ENCODE peak calls at places on chromosomes 12 and 14, in five cellular contexts. C, R, J, X and Z are unnamed samples.

GRCh38 chr14:106269029-106269428 is 742.6 kb downstream of the TMEM121 start:
- DNase-seq in C (no peak), R (no peak), J (no peak), X (no peak), Z (no peak)

GRCh38 chr14:97280526-97280925 is 483.3 kb downstream of the VRK1 start:
- DNase-seq in C (no peak), R (no peak), J (no peak), X (no peak), Z (no peak)

GRCh38 chr12:29249930-29250329 is 100.9 kb downstream of the FAR2 start:
- DNase-seq in C (no peak), R (no peak), J (no peak), X (no peak), Z (no peak)

GRCh38 chr12:20268121-20268732 is 100.1 kb upstream of the PDE3A start:
- DNase-seq in C (no peak), R (no peak), J (no peak), X (no peak), Z (peak; percentile 54)

GRCh38 chr12:54984602-54985376 is at the start of gene TESPA1:
- DNase-seq in C (no peak), R (peak; percentile 93), J (no peak), X (peak; percentile 40), Z (no peak)

GRCh38 chr14:103198429-103199140 is 75.3 kb downstream of the TNFAIP2 start:
- DNase-seq in C (no peak), R (no peak), J (peak; percentile 69), X (peak; percentile 32), Z (no peak)

GRCh38 chr14:105437723-105438500 is 18.3 kb downstream of the MTA1 start:
- DNase-seq in C (no peak), R (no peak), J (no peak), X (no peak), Z (no peak)

GRCh38 chr12:106282457-106283097 is 20.0 kb upstream of the TCP11L2 start:
- DNase-seq in C (no peak), R (peak; percentile 59), J (no peak), X (peak; percentile 60), Z (peak; percentile 46)

DNA sequence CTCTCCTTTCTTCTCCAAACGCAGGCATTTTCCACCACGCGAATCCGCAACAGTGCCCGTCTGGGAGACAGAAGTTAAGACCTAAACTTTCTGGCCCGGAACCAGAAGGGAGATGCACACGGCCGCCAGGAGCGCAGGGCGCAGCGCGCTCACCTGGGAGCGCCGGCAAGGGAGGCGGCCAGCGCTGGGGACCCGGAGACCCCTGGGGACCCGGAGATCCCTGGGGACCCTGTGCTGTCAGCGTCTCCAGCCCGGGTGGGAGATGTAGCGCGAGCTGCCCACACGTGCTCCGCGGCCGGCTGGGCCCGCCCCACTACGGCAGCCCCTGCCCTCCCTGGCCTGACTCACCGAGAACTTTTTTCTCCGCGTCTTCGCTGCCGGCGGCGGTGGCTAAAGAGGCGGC is 620 bp downstream of the YBX3 start:
- DNase-seq in C (peak; percentile 55), R (peak; percentile 47), J (peak; percentile 10), X (peak; percentile 55), Z (peak; percentile 67)
- H3K4me3 ChIP-seq in C (peak overlapping the region; percentile 90), R (peak overlapping the region; percentile 95), J (peak overlapping the region; percentile 95), X (peak overlapping the region; percentile 61), Z (peak overlapping the region; percentile 98)

GRCh38 chr14:61475316-61475715 is 153.9 kb downstream of the PRKCH start:
- DNase-seq in C (no peak), R (peak; percentile 48), J (no peak), X (no peak), Z (peak; percentile 80)
- TF ChIP-seq CTCF in C (peak; percentile 61), R (peak; percentile 59), J (peak; percentile 50), X (peak; percentile 62), Z (peak; percentile 57)

GRCh38 chr14:52907949-52908348 is 42.9 kb downstream of the FERMT2 start:
- DNase-seq in C (no peak), R (no peak), J (no peak), X (no peak), Z (no peak)

GRCh38 chr14:52910597-52910996 is 40.3 kb downstream of the FERMT2 start:
- DNase-seq in C (no peak), R (no peak), J (no peak), X (no peak), Z (no peak)

GRCh38 chr14:52902971-52903385 is 47.9 kb downstream of the FERMT2 start:
- DNase-seq in C (no peak), R (no peak), J (no peak), X (no peak), Z (peak; percentile 63)

GRCh38 chr14:52901357-52901980 is 49.4 kb downstream of the FERMT2 start:
- DNase-seq in C (no peak), R (no peak), J (no peak), X (no peak), Z (no peak)

GRCh38 chr14:52906141-52906601 is 44.7 kb downstream of the FERMT2 start:
- DNase-seq in C (no peak), R (no peak), J (no peak), X (no peak), Z (peak; percentile 89)
- H3K4me3 ChIP-seq in C (no peak overlapping the region), R (no peak overlapping the region), J (no peak overlapping the region), X (no peak overlapping the region), Z (no peak overlapping the region)

GRCh38 chr12:115569694-115570093 is 707.8 kb downstream of the MED13L start:
- DNase-seq in C (no peak), R (no peak), J (peak; percentile 1), X (no peak), Z (peak; percentile 22)
- TF ChIP-seq CTCF in C (no peak), R (no peak), J (peak; percentile 29), X (no peak), Z (no peak)

GRCh38 chr14:52072266-52072780 is 3.5 kb upstream of the NID2 start:
- DNase-seq in C (no peak), R (no peak), J (no peak), X (no peak), Z (no peak)

GRCh38 chr14:52071675-52072074 is 2.8 kb upstream of the NID2 start:
- DNase-seq in C (no peak), R (no peak), J (no peak), X (no peak), Z (no peak)

GRCh38 chr14:52067873-52068740 is 752 bp downstream of the NID2 start:
- DNase-seq in C (no peak), R (no peak), J (no peak), X (peak; percentile 48), Z (no peak)

GRCh38 chr14:52069617-52070431 is 965 bp upstream of the NID2 start:
- DNase-seq in C (no peak), R (no peak), J (no peak), X (peak; percentile 22), Z (peak; percentile 83)

DNA sequence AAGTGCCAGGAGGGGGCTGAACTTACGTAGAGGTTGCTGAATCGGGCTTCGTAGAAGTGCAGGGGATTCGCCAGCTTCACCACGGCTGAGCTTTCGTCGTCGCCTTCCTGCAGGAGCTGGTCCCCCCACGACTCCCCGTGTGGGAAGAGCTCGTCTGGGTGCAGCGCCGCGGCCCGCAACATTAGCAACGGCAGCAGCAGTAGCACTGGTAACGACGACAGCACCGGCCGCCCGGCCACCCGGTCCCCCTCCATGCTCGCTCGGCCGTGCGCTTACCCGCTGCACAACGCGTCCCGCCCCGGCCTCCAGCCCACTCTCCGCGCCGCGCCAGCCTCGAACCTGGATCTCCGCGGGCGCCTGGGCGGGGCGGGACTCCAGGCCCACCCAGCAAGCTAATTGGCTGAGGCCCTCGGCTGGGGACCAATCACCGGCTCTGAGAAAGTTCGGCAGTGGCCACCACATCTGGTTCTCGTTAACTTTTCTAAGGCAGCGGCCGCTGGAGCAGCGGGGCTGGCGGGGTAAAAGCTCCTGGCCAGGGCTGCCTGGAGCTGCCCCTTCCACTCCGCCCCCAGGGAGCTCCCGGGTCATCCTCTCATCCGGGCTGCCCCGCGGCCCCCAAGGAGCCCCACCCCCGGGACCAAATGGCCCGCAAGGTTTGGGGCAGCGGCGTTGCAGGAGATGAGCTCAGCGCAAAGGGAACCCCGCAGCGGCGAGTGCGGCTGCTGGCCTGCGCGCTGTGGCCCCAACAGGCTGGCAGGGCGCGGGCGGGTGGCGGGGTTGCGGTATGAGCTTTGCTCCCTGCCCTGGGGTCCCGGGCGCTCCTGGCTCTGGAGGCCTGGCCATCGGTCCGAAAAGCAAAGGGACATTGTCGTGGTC is at the start of gene NID2:
- DNase-seq in C (peak; percentile 67), R (no peak), J (no peak), X (peak; percentile 81), Z (peak; percentile 95)
- H3K4me3 ChIP-seq in C (peak within 1 kb of the TSS; percentile 63), R (peak within 1 kb of the TSS; percentile 57), J (peak within 1 kb of the TSS; percentile 92), X (peak within 1 kb of the TSS; percentile 6), Z (peak within 1 kb of the TSS; percentile 86)

GRCh38 chr12:110403975-110404675 is 617 bp upstream of the ANAPC7 start:
- DNase-seq in C (peak; percentile 64), R (peak; percentile 66), J (no peak), X (peak; percentile 84), Z (peak; percentile 69)

DNA sequence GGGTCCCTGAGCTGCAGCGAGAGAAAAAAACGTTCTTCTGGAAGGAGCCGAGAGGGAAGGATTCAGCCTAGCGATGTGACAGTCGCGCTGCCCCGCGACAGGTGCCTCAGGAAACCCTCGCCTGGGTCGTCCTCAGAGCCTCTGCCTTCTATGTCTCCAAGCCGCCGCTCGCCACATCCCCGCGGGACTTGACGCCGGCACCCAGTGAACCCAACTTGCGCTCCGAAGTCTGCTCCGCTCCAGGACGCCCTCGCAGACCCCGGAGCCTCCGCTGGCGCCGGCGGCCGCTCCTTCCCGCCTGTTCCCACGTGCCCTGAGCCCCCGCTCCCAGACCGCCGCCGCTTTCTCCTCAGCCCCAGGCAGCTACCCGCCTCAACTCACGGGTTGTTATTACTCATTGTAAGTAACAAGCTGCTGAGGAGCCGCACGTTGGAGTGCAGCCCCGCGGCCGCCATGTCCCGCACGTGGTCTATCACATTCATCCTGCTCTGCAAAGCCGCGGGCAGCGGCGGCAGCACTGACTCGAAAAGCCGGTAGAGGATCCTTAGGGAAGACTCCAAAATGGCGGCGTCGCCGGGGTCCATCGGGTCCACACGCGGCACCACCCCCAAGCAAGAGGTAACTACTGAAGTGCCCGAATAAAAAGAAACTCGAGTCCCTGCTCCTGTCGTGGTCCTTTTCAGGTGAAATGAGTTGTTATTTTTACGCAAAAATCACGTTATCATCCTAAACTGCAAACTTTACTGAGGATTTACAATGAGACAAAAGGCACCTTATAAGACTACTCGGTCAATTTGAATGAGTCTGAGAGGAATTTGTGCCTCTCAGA is at the start of gene ANAPC7:
- DNase-seq in C (peak; percentile 90), R (peak; percentile 61), J (peak; percentile 68), X (peak; percentile 92), Z (peak; percentile 93)
- TF ChIP-seq CTCF in C (no peak), R (no peak), J (no peak), X (no peak), Z (peak; percentile 9)

GRCh38 chr12:15496738-15497137 is 174.4 kb downstream of the PTPRO start:
- DNase-seq in C (no peak), R (no peak), J (no peak), X (no peak), Z (no peak)
- H3K4me3 ChIP-seq in C (no peak overlapping the region), R (no peak overlapping the region), J (no peak overlapping the region), X (no peak overlapping the region), Z (no peak overlapping the region)